ENCODE peak calls at places on chromosomes 2 and 18, in four cellular contexts. M is HepG2, B is K562, K is HCT116. O is an unnamed sample.

GRCh38 chr2:173990970-173991819 is 26.0 kb upstream of the SP3 start:
- DNase-seq in K (no peak), M (no peak), B (no peak), O (no peak)

GRCh38 chr2:111668274-111668616 is 215.7 kb downstream of the ANAPC1 start:
- DNase-seq in B (no peak), K (no peak), M (no peak), O (no peak)

GRCh38 chr2:54529935-54530334 is 73.8 kb downstream of the SPTBN1 start:
- DNase-seq in K (no peak), M (no peak), B (no peak), O (no peak)

GRCh38 chr2:74862268-74862964 is 28.5 kb downstream of the HK2 start:
- DNase-seq in B (peak), K (no peak), M (no peak), O (no peak)

GRCh38 chr2:235506997-235507615 is 13.3 kb downstream of the AGAP1 start:
- DNase-seq in K (no peak), M (no peak), B (no peak), O (no peak)

GRCh38 chr2:195319112-195319460 is 337.9 kb upstream of the SLC39A10 start:
- DNase-seq in B (no peak), M (no peak), K (no peak), O (no peak)

GRCh38 chr2:144524190-144524957 is 4.5 kb upstream of the ZEB2 start:
- DNase-seq in M (no peak), B (peak), K (no peak), O (no peak)

GRCh38 chr2:68185541-68186164 is 28.0 kb downstream of the PNO1 start:
- DNase-seq in M (peak), B (peak), K (peak), O (peak)

GRCh38 chr2:206160124-206160806 is 570 bp downstream of the EEF1B2 start:
- DNase-seq in B (peak), K (no peak), M (peak), O (no peak)

GRCh38 chr2:174974131-174974530 is 31.1 kb downstream of the CHN1 start:
- DNase-seq in B (no peak), M (no peak), K (no peak), O (no peak)

DNA sequence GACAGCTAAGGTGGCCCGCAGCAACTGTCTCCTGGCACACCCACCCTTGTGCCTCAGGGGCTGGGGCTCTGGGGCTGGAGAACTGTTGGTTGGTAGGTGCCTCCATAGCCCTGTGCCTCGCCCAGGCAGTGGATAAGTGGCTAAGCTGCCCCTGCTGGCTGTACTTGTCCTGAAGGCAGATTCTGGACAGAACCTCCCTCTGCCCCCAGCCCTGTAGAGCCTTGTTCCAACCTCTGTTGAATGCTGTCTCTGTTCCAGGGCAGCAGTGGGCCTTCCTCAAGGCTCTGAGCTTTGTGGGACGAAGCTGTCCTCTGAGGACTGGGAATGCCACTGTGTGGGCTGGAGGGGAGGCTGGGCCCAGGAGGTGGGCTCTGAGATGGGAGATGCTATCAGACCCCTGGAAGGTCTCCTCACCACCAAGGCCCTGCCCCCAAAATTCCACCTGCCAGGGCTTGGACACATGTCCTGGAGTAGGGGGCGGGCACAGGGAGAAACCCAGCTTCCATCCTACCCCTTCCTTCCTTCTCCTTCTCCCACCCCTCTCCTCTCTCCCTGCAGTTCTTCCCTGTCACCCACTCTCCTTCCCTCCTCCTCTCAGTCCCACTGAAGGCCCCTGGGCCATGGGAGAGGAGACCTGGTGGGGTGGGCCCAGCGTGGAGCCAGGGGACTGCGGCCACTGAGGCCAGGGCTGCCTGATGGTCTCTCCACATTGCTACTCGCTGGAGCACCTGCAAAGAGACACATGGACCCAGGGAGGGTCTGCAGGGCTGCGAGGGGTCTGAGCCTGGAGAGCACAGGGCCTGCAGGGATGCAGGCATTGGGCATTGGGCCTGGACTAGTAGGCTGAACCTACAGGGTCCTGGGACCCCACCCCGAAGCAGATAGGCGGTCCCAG is 1.7 kb upstream of the PDCD1 start:
- DNase-seq in M (no peak), K (no peak), B (no peak), O (no peak)
- TF ChIP-seq TCF7L2 in M (no peak), K (no peak), B (no peak), O (no peak)

GRCh38 chr2:226439337-226439736 is 360.3 kb downstream of the IRS1 start:
- DNase-seq in M (no peak), B (no peak), K (no peak), O (no peak)
- TF ChIP-seq TCF7L2 in M (no peak), B (no peak), K (no peak), O (no peak)

GRCh38 chr2:232420073-232420454 is 13.4 kb downstream of the ALPG start:
- DNase-seq in B (no peak), K (no peak), M (no peak), O (no peak)

GRCh38 chr2:232420463-232421188 is 14.0 kb downstream of the ALPG start:
- DNase-seq in B (no peak), K (no peak), M (peak), O (no peak)

GRCh38 chr2:232421189-232421785 is 14.6 kb downstream of the ALPG start:
- DNase-seq in K (peak), M (no peak), B (no peak), O (no peak)

GRCh38 chr2:232419245-232420072 is 12.8 kb downstream of the ALPG start:
- DNase-seq in B (no peak), K (no peak), M (no peak), O (no peak)

GRCh38 chr2:232422051-232422450 is 15.4 kb downstream of the ALPG start:
- DNase-seq in B (no peak), M (no peak), K (no peak), O (no peak)
- TF ChIP-seq TCF7L2 in B (no peak), M (no peak), K (no peak), O (no peak)

GRCh38 chr18:79926715-79927596 is 24.5 kb downstream of the SLC66A2 start:
- DNase-seq in K (no peak), M (no peak), B (no peak), O (no peak)
- TF ChIP-seq TCF7L2 in K (no peak), M (no peak), B (no peak), O (no peak)

O was measured in Panc1.